ENCODE peak calls at places on chromosomes 1 and 21, in five cellular contexts. B is GM20000, N is progenitor cell of endocrine pancreas, M is lower lobe of right lung, A is dorsolateral prefrontal cortex. W is an unnamed sample.

GRCh38 chr1:166855558-166855957 is 16.3 kb downstream of the POGK start:
- DNase-seq in A (no peak), N (no peak), M (no peak), B (no peak), W (no peak)

GRCh38 chr1:6116137-6116536 is 64.0 kb downstream of the CHD5 start:
- DNase-seq in B (no peak), M (no peak), N (no peak), A (no peak), W (no peak)

GRCh38 chr1:10635992-10636391 is 160.5 kb downstream of the CASZ1 start:
- DNase-seq in A (no peak), M (peak), N (no peak), B (no peak), W (no peak)

GRCh38 chr1:155504207-155504606 is 58.4 kb downstream of the ASH1L start:
- DNase-seq in A (no peak), B (peak), N (no peak), M (no peak), W (peak)

GRCh38 chr1:197838836-197839235 is 63.6 kb upstream of the DENND1B start:
- DNase-seq in M (no peak), N (no peak), A (no peak), B (no peak), W (no peak)

GRCh38 chr1:77888429-77889239 is at the start of gene NEXN:
- DNase-seq in N (peak), M (peak), A (peak), B (peak), W (peak)

GRCh38 chr1:18874600-18874999 is 15.1 kb upstream of the TAS1R2 start:
- DNase-seq in N (no peak), B (no peak), A (no peak), M (no peak), W (no peak)

GRCh38 chr1:192158181-192158580 is at the start of gene RGS18:
- DNase-seq in B (peak), N (no peak), M (no peak), A (no peak), W (peak)

GRCh38 chr1:204651843-204652421 is 33.6 kb downstream of the LRRN2 start:
- DNase-seq in N (no peak), B (no peak), M (no peak), A (no peak), W (no peak)

GRCh38 chr1:157831968-157832626 is 9.5 kb downstream of the CD5L start:
- DNase-seq in N (no peak), M (no peak), B (no peak), A (no peak), W (no peak)

GRCh38 chr1:22416555-22417454 is 34.8 kb upstream of the ZBTB40 start:
- DNase-seq in N (peak), M (peak), B (peak), A (peak), W (peak)

GRCh38 chr1:110088739-110089316 is 18.4 kb upstream of the ALX3 start:
- DNase-seq in B (no peak), M (no peak), N (no peak), A (no peak), W (no peak)

GRCh38 chr1:184881941-184882648 is 92.2 kb downstream of the NIBAN1 start:
- DNase-seq in M (no peak), N (no peak), B (no peak), A (no peak), W (no peak)

GRCh38 chr1:229410692-229411433 is 23.0 kb downstream of the ACTA1 start:
- DNase-seq in N (no peak), B (no peak), A (peak), M (no peak), W (no peak)

GRCh38 chr1:26772687-26773086 is 15.1 kb upstream of the PIGV start:
- DNase-seq in N (no peak), B (no peak), A (no peak), M (no peak), W (no peak)

GRCh38 chr1:50458507-50458906 is 35.3 kb upstream of the DMRTA2 start:
- DNase-seq in B (no peak), M (no peak), N (no peak), A (no peak), W (no peak)

GRCh38 chr1:71494163-71494562 is 413.3 kb upstream of the ZRANB2 start:
- DNase-seq in B (no peak), M (no peak), N (no peak), A (no peak), W (no peak)

GRCh38 chr1:116777831-116778830 is 23.9 kb downstream of the CD2 start:
- DNase-seq in N (no peak), A (no peak), B (no peak), M (no peak), W (no peak)

GRCh38 chr1:2999138-2999537 is 22.1 kb upstream of the ACTRT2 start:
- DNase-seq in B (no peak), N (no peak), A (no peak), M (no peak), W (no peak)

GRCh38 chr1:224623310-224623714 is 7.2 kb downstream of the CNIH3 start:
- DNase-seq in A (no peak), M (no peak), N (no peak), B (no peak), W (no peak)

GRCh38 chr1:14377386-14377785 is 221.1 kb upstream of the KAZN start:
- DNase-seq in M (no peak), A (no peak), B (no peak), N (no peak), W (no peak)

GRCh38 chr1:36920371-36920770 is 113.9 kb downstream of the GRIK3 start:
- DNase-seq in B (no peak), N (no peak), A (no peak), M (no peak), W (no peak)

GRCh38 chr1:119884700-119885099 is 11.6 kb downstream of the ADAM30 start:
- DNase-seq in M (no peak), B (no peak), A (no peak), N (no peak), W (no peak)

GRCh38 chr1:240765732-240766363 is 153.9 kb upstream of the GREM2 start:
- DNase-seq in M (no peak), N (no peak), B (no peak), A (no peak), W (no peak)

GRCh38 chr1:103373991-103374390 is 151.5 kb upstream of the RNPC3 start:
- DNase-seq in N (no peak), B (no peak), A (no peak), M (no peak), W (no peak)

GRCh38 chr21:16116798-16117197 is 387.0 kb downstream of the USP25 start:
- DNase-seq in A (no peak), N (no peak), M (no peak), B (no peak), W (no peak)

GRCh38 chr21:46211786-46212720 is 16.5 kb downstream of the LSS start:
- DNase-seq in M (peak), A (no peak), B (no peak), N (no peak), W (no peak)

GRCh38 chr1:187696092-187696491 is 867.3 kb downstream of the PLA2G4A start:
- DNase-seq in A (no peak), B (no peak), M (no peak), N (no peak), W (no peak)

GRCh38 chr1:1204425-1204920 is 1.9 kb downstream of the TNFRSF18 start:
- DNase-seq in B (no peak), N (no peak), M (peak), A (no peak), W (no peak)

GRCh38 chr1:24154215-24154614 is 11.3 kb upstream of the IL22RA1 start:
- DNase-seq in N (no peak), A (no peak), M (no peak), B (no peak), W (no peak)

GRCh38 chr1:202056644-202057334 is 46.4 kb downstream of the ELF3 start:
- DNase-seq in N (no peak), A (no peak), B (no peak), M (peak), W (no peak)

GRCh38 chr1:161792740-161793139 is 26.6 kb downstream of the ATF6 start:
- DNase-seq in N (no peak), M (no peak), B (peak), A (no peak), W (peak)

GRCh38 chr1:114755006-114755936 is 2.5 kb downstream of the CSDE1 start:
- DNase-seq in B (no peak), N (no peak), A (no peak), M (no peak), W (no peak)

GRCh38 chr21:42227909-42228708 is 9.2 kb downstream of the ABCG1 start:
- DNase-seq in B (peak), N (no peak), A (peak), M (peak), W (peak)

GRCh38 chr1:234737915-234738314 is 127.9 kb upstream of the IRF2BP2 start:
- DNase-seq in A (no peak), N (no peak), M (no peak), B (no peak), W (no peak)

GRCh38 chr1:14897997-14898645 is 255.4 kb upstream of the TMEM51 start:
- DNase-seq in A (no peak), M (no peak), B (no peak), N (no peak), W (no peak)

GRCh38 chr1:81549588-81550127 is 251.1 kb upstream of the ADGRL2 start:
- DNase-seq in B (peak), A (no peak), N (no peak), M (no peak), W (peak)
- TF ChIP-seq CTCF in B (no peak), A (peak), N (peak), M (peak), W (peak)

GRCh38 chr1:17509320-17509719 is 30.2 kb upstream of the ARHGEF10L start:
- DNase-seq in A (no peak), M (no peak), B (no peak), N (no peak), W (no peak)

GRCh38 chr1:17511188-17511587 is 28.3 kb upstream of the ARHGEF10L start:
- DNase-seq in M (no peak), B (no peak), N (no peak), A (no peak), W (no peak)

GRCh38 chr1:17510138-17510537 is 29.4 kb upstream of the ARHGEF10L start:
- DNase-seq in A (no peak), M (no peak), N (no peak), B (no peak), W (no peak)

GRCh38 chr1:17503146-17503545 is 36.4 kb upstream of the ARHGEF10L start:
- DNase-seq in B (no peak), N (no peak), M (no peak), A (no peak), W (no peak)

DNA sequence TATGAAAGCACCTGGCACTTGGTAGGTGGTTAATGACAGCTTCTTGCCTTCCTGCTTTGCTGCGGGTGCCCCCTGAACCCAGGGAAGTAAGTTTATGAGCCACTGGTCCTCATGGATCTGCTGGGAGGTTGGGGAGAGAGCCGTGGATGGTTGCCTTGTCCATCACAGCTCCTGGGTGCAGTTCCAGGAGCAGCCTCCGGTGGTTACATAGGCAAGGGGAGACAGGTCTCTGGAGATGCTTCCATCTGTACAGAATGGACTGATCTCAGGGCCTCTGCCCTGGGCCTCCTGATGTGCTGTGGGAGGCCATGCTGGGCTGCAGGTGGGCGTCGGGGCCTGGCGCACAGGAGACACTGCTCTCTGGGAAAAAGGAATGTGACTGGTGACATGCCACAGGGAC is 31.6 kb upstream of the ARHGEF10L start:
- DNase-seq in M (no peak), A (no peak), B (no peak), N (no peak), W (no peak)
- TF ChIP-seq CTCF in M (no peak), A (no peak), B (no peak), N (peak), W (no peak)

DNA sequence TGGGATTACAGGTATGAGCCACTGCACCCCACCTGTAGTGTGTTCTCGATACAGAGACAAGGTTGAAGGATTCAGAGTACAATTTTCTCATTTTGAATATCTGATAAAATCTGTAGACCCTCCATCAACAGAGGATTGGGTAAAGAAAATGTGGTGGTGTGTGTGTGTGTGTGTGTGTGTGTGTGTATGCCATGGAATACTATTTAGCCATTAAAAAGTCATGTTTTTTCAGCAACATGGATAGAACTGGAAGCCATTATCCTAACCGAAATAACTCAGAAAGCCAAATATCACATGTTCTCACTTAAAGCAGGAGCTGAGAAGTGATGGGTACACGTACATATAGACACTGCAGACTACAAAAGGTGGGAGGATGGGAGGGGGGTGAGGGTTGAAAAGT is 57.9 kb downstream of the TRAF5 start:
- DNase-seq in M (no peak), B (no peak), A (no peak), N (no peak), W (no peak)
- TF ChIP-seq CTCF in M (no peak), B (no peak), A (no peak), N (no peak), W (no peak)

GRCh38 chr1:43763497-43763973 is 56.2 kb downstream of the ST3GAL3 start:
- DNase-seq in M (no peak), N (peak), B (peak), A (peak), W (peak)
- TF ChIP-seq CTCF in M (peak), N (peak), B (peak), A (peak), W (peak)

GRCh38 chr1:248840946-248841345 is 2.9 kb downstream of the ZNF672 start:
- DNase-seq in M (no peak), A (no peak), B (no peak), N (no peak), W (no peak)

GRCh38 chr1:248842781-248843331 is 4.8 kb downstream of the ZNF672 start:
- DNase-seq in B (peak), M (no peak), A (no peak), N (no peak), W (no peak)

GRCh38 chr1:248843687-248844086 is 5.7 kb downstream of the ZNF672 start:
- DNase-seq in B (no peak), M (no peak), N (no peak), A (no peak), W (no peak)

GRCh38 chr1:248844526-248844925 is 6.5 kb downstream of the ZNF672 start:
- DNase-seq in M (no peak), N (no peak), B (no peak), A (no peak), W (no peak)

GRCh38 chr1:248841702-248842395 is 3.8 kb downstream of the ZNF672 start:
- DNase-seq in A (no peak), M (peak), B (no peak), N (no peak), W (no peak)
- TF ChIP-seq CTCF in A (peak), M (peak), B (peak), N (peak), W (peak)

GRCh38 chr1:246527402-246528088 is 20.5 kb upstream of the SMYD3 start:
- DNase-seq in B (peak), A (no peak), N (no peak), M (no peak), W (no peak)
- TF ChIP-seq CTCF in B (no peak), A (no peak), N (no peak), M (no peak), W (no peak)

W was measured in GM10248.